ENCODE peak calls at places on chromosome 22, in four cellular contexts. R, T, I and J are unnamed samples. For H3K4me1 and H3K9me3, the result is how much of the 10 kb centered on the place peaks cover.

GRCh38 chr22:26362471-26362870 is 66.6 kb upstream of the ASPHD2 start:
- DNase-seq in R (no peak), T (no peak), I (no peak), J (no peak)

GRCh38 chr22:23263651-23264555 is 83.6 kb downstream of the BCR start:
- DNase-seq in R (peak), T (no peak), I (no peak), J (no peak)

GRCh38 chr22:38963872-38964271 is 6.5 kb downstream of the APOBEC3A start:
- DNase-seq in R (peak), T (no peak), I (peak), J (no peak)

GRCh38 chr22:42863349-42863911 is 6.4 kb upstream of the ARFGAP3 start:
- DNase-seq in R (no peak), T (no peak), I (no peak), J (no peak)

GRCh38 chr22:37505565-37505964 is 13.7 kb downstream of the CARD10 start:
- DNase-seq in R (no peak), T (no peak), I (no peak), J (no peak)

GRCh38 chr22:39408173-39408572 is 8.6 kb downstream of the TAB1 start:
- DNase-seq in R (no peak), T (no peak), I (no peak), J (peak)

GRCh38 chr22:17914474-17914873 is 109.9 kb downstream of the MICAL3 start:
- DNase-seq in R (no peak), T (no peak), I (no peak), J (no peak)

GRCh38 chr22:32574397-32574796 is 99.8 kb downstream of the FBXO7 start:
- DNase-seq in R (no peak), T (no peak), I (no peak), J (no peak)

GRCh38 chr22:37747090-37747714 is 50.4 kb downstream of the TRIOBP start:
- DNase-seq in R (no peak), T (peak), I (no peak), J (no peak)

GRCh38 chr22:23066200-23067022 is 3.9 kb upstream of the GNAZ start:
- DNase-seq in R (peak), T (peak), I (no peak), J (no peak)

GRCh38 chr22:39525658-39525975 is 5.3 kb downstream of the ATF4 start:
- DNase-seq in R (no peak), T (no peak), I (peak), J (no peak)

GRCh38 chr22:39343259-39344045 is 6.3 kb upstream of the SYNGR1 start:
- DNase-seq in R (peak), T (peak), I (peak), J (peak)

GRCh38 chr22:36021649-36022048 is 7.0 kb downstream of the RBFOX2 start:
- DNase-seq in R (no peak), T (no peak), I (no peak), J (no peak)

GRCh38 chr22:33111491-33111890 is 53.3 kb upstream of the SYN3 start:
- DNase-seq in R (no peak), T (no peak), I (no peak), J (no peak)

GRCh38 chr22:22064580-22064979 is 82.0 kb upstream of the TOP3B start:
- DNase-seq in R (no peak), T (no peak), I (no peak), J (no peak)

GRCh38 chr22:26404851-26405357 is 24.2 kb upstream of the ASPHD2 start:
- DNase-seq in R (no peak), T (no peak), I (no peak), J (no peak)

GRCh38 chr22:27779650-27780049 is 21.9 kb downstream of the MN1 start:
- DNase-seq in R (no peak), T (no peak), I (no peak), J (no peak)
- H3K4me1 ChIP-seq in R (under half), T (under half), I (under half), J (under half)

GRCh38 chr22:47663615-47664605 is 901.5 kb downstream of the TBC1D22A start:
- DNase-seq in R (no peak), T (no peak), I (no peak), J (no peak)
- H3K9me3 ChIP-seq in R (under half), T (under half), I (under half), J (under half)

GRCh38 chr22:46033256-46034200 is 56.6 kb upstream of the WNT7B start:
- DNase-seq in R (no peak), T (peak), I (no peak), J (no peak)
- TF ChIP-seq POLR2A in R (no peak), T (no peak), I (no peak), J (no peak)

GRCh38 chr22:47422736-47423135 is 660.3 kb downstream of the TBC1D22A start:
- DNase-seq in R (no peak), T (no peak), I (no peak), J (no peak)

GRCh38 chr22:47423266-47423665 is 660.8 kb downstream of the TBC1D22A start:
- DNase-seq in R (no peak), T (no peak), I (no peak), J (no peak)

GRCh38 chr22:47420211-47420610 is 657.8 kb downstream of the TBC1D22A start:
- DNase-seq in R (no peak), T (no peak), I (no peak), J (no peak)

GRCh38 chr22:47423861-47424820 is 661.7 kb downstream of the TBC1D22A start:
- DNase-seq in R (no peak), T (no peak), I (no peak), J (no peak)

DNA sequence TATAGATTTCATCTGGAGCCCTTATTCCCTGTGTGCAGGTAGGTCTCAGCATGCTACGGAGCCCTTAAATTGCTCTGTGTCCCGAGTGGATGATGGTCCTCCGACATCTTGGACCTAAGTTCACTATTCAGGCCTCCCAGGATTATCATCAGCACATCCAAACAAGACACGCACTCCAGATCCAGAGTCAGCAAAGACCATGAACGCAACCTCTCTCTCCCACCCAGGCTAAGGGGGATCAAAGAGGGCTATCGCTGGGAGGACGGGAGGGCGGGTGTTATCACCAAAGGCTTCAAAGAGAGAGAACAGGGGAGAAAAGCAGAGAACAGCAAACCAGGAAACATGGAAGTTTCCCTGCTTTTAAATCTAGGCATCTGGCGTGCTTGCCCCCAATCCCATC is 659.4 kb downstream of the TBC1D22A start:
- DNase-seq in R (no peak), T (no peak), I (no peak), J (no peak)
- H3K4me1 ChIP-seq in R (under half), T (under half), I (under half), J (under half)

GRCh38 chr22:49734390-49734789 is 93.3 kb downstream of the BRD1 start:
- DNase-seq in R (no peak), T (no peak), I (no peak), J (no peak)
- H3K9me3 ChIP-seq in R (under half), T (under half), I (under half), J (under half)

GRCh38 chr22:19517919-19518567 is 6.2 kb downstream of the CLDN5 start:
- DNase-seq in R (no peak), T (no peak), I (no peak), J (no peak)
- TF ChIP-seq POLR2A in R (no peak), T (no peak), I (no peak), J (no peak)